ENCODE peak calls at places on chromosome 13, in eight cellular contexts. D is heart right ventricle, E is pancreas, Q is transverse colon, U is HFF-Myc, P is cardiac fibroblast, K is tibial artery, N is cardiac muscle cell. A is an unnamed sample.

GRCh38 chr13:72565893-72566292 is 161.5 kb downstream of the MZT1 start:
- DNase-seq in K (no peak), Q (no peak), D (no peak), U (peak; percentile 1), P (peak; percentile 33), N (peak; percentile 39), E (no peak), A (no peak)

GRCh38 chr13:28204043-28204442 is 65.7 kb downstream of the PAN3 start:
- DNase-seq in K (no peak), P (no peak), D (no peak), U (no peak), N (no peak), Q (no peak), E (no peak), A (no peak)

GRCh38 chr13:111295896-111296295 is 24.5 kb upstream of the TEX29 start:
- DNase-seq in E (no peak), P (no peak), D (no peak), Q (no peak), U (no peak), N (no peak), K (no peak), A (no peak)

GRCh38 chr13:55439450-55439849 is 1701.3 kb upstream of the PRR20A start:
- DNase-seq in U (no peak), P (no peak), E (no peak), Q (no peak), K (no peak), N (no peak), D (no peak), A (no peak)

GRCh38 chr13:98678741-98679140 is 73.7 kb downstream of the SLC15A1 start:
- DNase-seq in U (no peak), N (no peak), E (no peak), Q (no peak), K (no peak), P (no peak), D (no peak), A (no peak)

GRCh38 chr13:19725320-19725719 is 57.4 kb downstream of the PSPC1 start:
- DNase-seq in D (no peak), P (no peak), E (no peak), N (no peak), U (no peak), K (no peak), Q (no peak), A (no peak)

GRCh38 chr13:107554355-107554905 is 660.9 kb downstream of the LIG4 start:
- DNase-seq in D (no peak), Q (no peak), P (no peak), N (no peak), K (no peak), E (no peak), U (no peak), A (no peak)

GRCh38 chr13:66553391-66553790 is 676.7 kb downstream of the PCDH9 start:
- DNase-seq in E (no peak), D (no peak), K (no peak), N (peak; percentile 15), U (no peak), P (peak; percentile 39), Q (no peak), A (no peak)

GRCh38 chr13:101401196-101401595 is 15.1 kb downstream of the NALCN start:
- DNase-seq in E (no peak), K (no peak), N (no peak), P (no peak), D (no peak), U (no peak), Q (no peak), A (no peak)

GRCh38 chr13:103517066-103517767 is 451.0 kb upstream of the SLC10A2 start:
- DNase-seq in E (no peak), P (no peak), N (no peak), Q (no peak), U (no peak), K (no peak), D (no peak), A (no peak)

GRCh38 chr13:45850020-45850613 is 1.4 kb downstream of the SIAH3 start:
- DNase-seq in U (no peak), Q (no peak), P (no peak), N (no peak), D (no peak), K (no peak), E (no peak), A (no peak)

GRCh38 chr13:49113526-49114286 is 106.4 kb upstream of the MLNR start:
- DNase-seq in E (no peak), U (no peak), Q (no peak), P (peak; percentile 68), K (no peak), N (peak; percentile 73), D (no peak), A (no peak)

GRCh38 chr13:53001871-53002270 is 26.7 kb upstream of the OLFM4 start:
- DNase-seq in P (no peak), K (no peak), U (no peak), E (no peak), Q (no peak), D (no peak), N (no peak), A (no peak)

GRCh38 chr13:81487151-81487550 is 1146.2 kb upstream of the SPRY2 start:
- DNase-seq in E (no peak), N (peak; percentile 40), P (peak; percentile 6), K (no peak), D (no peak), U (no peak), Q (no peak), A (no peak)

GRCh38 chr13:97653741-97654140 is 219.8 kb downstream of the RAP2A start:
- DNase-seq in U (no peak), E (no peak), D (no peak), P (peak; percentile 45), N (peak; percentile 34), Q (no peak), K (no peak), A (no peak)

GRCh38 chr13:37656247-37656940 is 57.8 kb upstream of the POSTN start:
- DNase-seq in E (no peak), K (peak; percentile 20), N (peak; percentile 89), U (peak; percentile 55), Q (no peak), P (peak; percentile 83), D (no peak), A (no peak)

GRCh38 chr13:107348471-107348870 is 780.5 kb upstream of the ARGLU1 start:
- DNase-seq in E (no peak), D (no peak), P (peak; percentile 32), U (no peak), N (peak; percentile 56), Q (no peak), K (no peak), A (no peak)

GRCh38 chr13:35857769-35858168 is 273.4 kb downstream of the DCLK1 start:
- DNase-seq in E (no peak), K (no peak), U (no peak), P (peak; percentile 34), N (peak; percentile 33), Q (no peak), D (no peak), A (no peak)

GRCh38 chr13:95641291-95641811 is 3.2 kb downstream of the DZIP1 start:
- DNase-seq in E (no peak), Q (peak; percentile 10), U (no peak), P (peak; percentile 44), K (no peak), N (peak; percentile 52), D (no peak), A (peak; percentile 21)
- H3K4me3 ChIP-seq in E (peak overlapping the region; percentile 64), Q (peak overlapping the region; percentile 36), U (peak overlapping the region; percentile 81), P (peak overlapping the region; percentile 29), K (peak overlapping the region; percentile 70), N (no peak overlapping the region), D (peak overlapping the region; percentile 44), A (peak overlapping the region; percentile 49)

GRCh38 chr13:91166714-91167511 is 180.6 kb upstream of the MIR17HG start:
- DNase-seq in N (no peak), K (no peak), E (no peak), P (no peak), U (no peak), D (no peak), Q (no peak), A (no peak)

GRCh38 chr13:91157273-91158014 is 190.0 kb upstream of the MIR17HG start:
- DNase-seq in P (no peak), N (no peak), U (no peak), K (no peak), Q (no peak), E (no peak), D (no peak), A (no peak)

GRCh38 chr13:91158015-91158390 is 189.5 kb upstream of the MIR17HG start:
- DNase-seq in U (no peak), N (peak; percentile 15), E (no peak), P (no peak), K (no peak), D (no peak), Q (no peak), A (no peak)

GRCh38 chr13:91165758-91166157 is 181.7 kb upstream of the MIR17HG start:
- DNase-seq in E (no peak), P (no peak), N (no peak), K (no peak), D (no peak), U (no peak), Q (no peak), A (no peak)

DNA sequence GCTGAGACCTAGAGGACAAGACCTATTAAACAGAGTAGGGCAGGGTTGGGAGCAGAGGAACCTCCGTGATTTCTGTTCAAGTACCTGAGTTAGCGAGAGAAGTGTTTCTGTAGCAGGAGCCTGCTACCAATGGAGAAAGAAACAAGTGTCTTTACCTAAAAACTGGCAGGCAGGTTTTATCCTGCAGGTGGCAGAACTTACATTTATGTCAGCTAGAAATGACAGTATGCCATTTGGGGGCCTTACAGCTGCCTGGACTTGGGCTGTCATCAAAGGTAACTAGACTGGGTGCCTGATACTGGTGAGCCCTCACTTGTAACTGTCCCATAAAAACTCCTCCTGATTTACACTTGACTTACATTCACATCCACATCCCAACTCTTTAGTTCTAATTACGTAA is 185.3 kb upstream of the MIR17HG start:
- DNase-seq in N (no peak), U (no peak), D (no peak), K (no peak), E (no peak), Q (no peak), P (no peak), A (no peak)
- TF ChIP-seq CTCF in N (no peak), U (no peak), D (no peak), K (no peak), E (no peak), Q (no peak), P (no peak), A (no peak)

DNA sequence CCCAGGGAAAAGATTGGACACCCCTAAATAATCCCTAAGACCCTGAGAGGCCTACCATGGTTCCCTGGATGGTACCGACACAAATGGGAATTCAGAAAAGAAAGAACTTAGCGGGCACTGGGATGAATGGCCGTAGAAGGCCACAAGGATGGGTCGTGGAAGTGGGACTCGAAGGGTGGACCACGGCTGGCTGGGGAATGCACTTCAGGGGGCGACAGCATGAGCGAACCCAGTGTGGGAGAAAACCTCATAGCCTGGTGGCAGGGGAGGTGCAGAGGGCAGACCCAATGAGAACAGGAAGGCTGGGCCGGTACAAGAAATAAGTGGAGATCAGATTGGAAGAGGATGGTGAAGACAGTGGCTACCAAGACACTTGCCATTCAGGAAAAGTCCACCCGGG is 28.7 kb downstream of the LATS2 start:
- DNase-seq in Q (no peak), K (peak; percentile 17), U (no peak), E (no peak), P (no peak), D (no peak), N (no peak), A (no peak)
- H3K4me3 ChIP-seq in Q (no peak overlapping the region), K (no peak overlapping the region), U (no peak overlapping the region), E (no peak overlapping the region), P (no peak overlapping the region), D (no peak overlapping the region), N (no peak overlapping the region), A (no peak overlapping the region)

GRCh38 chr13:89363144-89363543 is 1692.0 kb downstream of the SLITRK5 start:
- DNase-seq in D (no peak), U (no peak), K (no peak), Q (no peak), E (no peak), P (no peak), N (no peak), A (no peak)

GRCh38 chr13:89361909-89362308 is 1690.7 kb downstream of the SLITRK5 start:
- DNase-seq in D (no peak), N (peak; percentile 45), P (peak; percentile 45), E (no peak), U (no peak), Q (no peak), K (no peak), A (no peak)
- TF ChIP-seq CTCF in D (no peak), N (peak; percentile 40), P (no peak), E (no peak), U (no peak), Q (no peak), K (no peak), A (no peak)

A was measured in psoas muscle.